ENCODE peak calls at places on chromosomes 7 and 10, in eight cellular contexts. One of them, this sample, is unnamed.

GRCh38 chr7:41570766-41571165 is 132.1 kb downstream of the INHBA start:
- DNase-seq in lung: no peak
- DNase-seq in SK-N-SH: no peak
- DNase-seq in tibial artery: no peak
- DNase-seq in left ventricle myocardium inferior: no peak
- DNase-seq in right cardiac atrium: no peak
- DNase-seq in pancreas: no peak
- DNase-seq in lower lobe of right lung: no peak
- DNase-seq in this sample: no peak

GRCh38 chr10:24344279-24344678 is 135.3 kb downstream of the KIAA1217 start:
- DNase-seq in right cardiac atrium: no peak
- DNase-seq in pancreas: no peak
- DNase-seq in lung: no peak
- DNase-seq in SK-N-SH: peak; percentile 8
- DNase-seq in tibial artery: no peak
- DNase-seq in lower lobe of right lung: no peak
- DNase-seq in left ventricle myocardium inferior: no peak
- DNase-seq in this sample: no peak

GRCh38 chr10:43202224-43202656 is 64.0 kb downstream of the CSGALNACT2 start:
- DNase-seq in lung: peak; percentile 61
- DNase-seq in left ventricle myocardium inferior: no peak
- DNase-seq in SK-N-SH: peak; percentile 36
- DNase-seq in tibial artery: peak; percentile 21
- DNase-seq in pancreas: peak; percentile 79
- DNase-seq in right cardiac atrium: peak; percentile 49
- DNase-seq in lower lobe of right lung: peak; percentile 72
- DNase-seq in this sample: peak; percentile 63

GRCh38 chr7:105589221-105590077 is 8.2 kb upstream of the EFCAB10 start:
- DNase-seq in lower lobe of right lung: no peak
- DNase-seq in pancreas: no peak
- DNase-seq in tibial artery: peak; percentile 53
- DNase-seq in right cardiac atrium: peak; percentile 52
- DNase-seq in SK-N-SH: peak; percentile 88
- DNase-seq in lung: peak; percentile 40
- DNase-seq in left ventricle myocardium inferior: peak; percentile 16
- DNase-seq in this sample: peak; percentile 70

GRCh38 chr10:62352356-62352963 is 21.7 kb upstream of the ZNF365 start:
- DNase-seq in lung: no peak
- DNase-seq in SK-N-SH: no peak
- DNase-seq in lower lobe of right lung: no peak
- DNase-seq in left ventricle myocardium inferior: no peak
- DNase-seq in pancreas: no peak
- DNase-seq in tibial artery: no peak
- DNase-seq in right cardiac atrium: no peak
- DNase-seq in this sample: no peak

GRCh38 chr10:112842832-112843360 is 107.2 kb upstream of the TCF7L2 start:
- DNase-seq in right cardiac atrium: no peak
- DNase-seq in left ventricle myocardium inferior: no peak
- DNase-seq in tibial artery: no peak
- DNase-seq in SK-N-SH: peak; percentile 44
- DNase-seq in lung: no peak
- DNase-seq in pancreas: no peak
- DNase-seq in lower lobe of right lung: no peak
- DNase-seq in this sample: no peak

GRCh38 chr10:8039323-8039922 is 15.1 kb upstream of the GATA3 start:
- DNase-seq in lower lobe of right lung: no peak
- DNase-seq in pancreas: no peak
- DNase-seq in left ventricle myocardium inferior: no peak
- DNase-seq in right cardiac atrium: no peak
- DNase-seq in lung: no peak
- DNase-seq in tibial artery: no peak
- DNase-seq in SK-N-SH: no peak
- DNase-seq in this sample: no peak

GRCh38 chr10:63286754-63287264 is 153.7 kb downstream of the NRBF2 start:
- DNase-seq in right cardiac atrium: no peak
- DNase-seq in SK-N-SH: no peak
- DNase-seq in pancreas: no peak
- DNase-seq in lung: no peak
- DNase-seq in lower lobe of right lung: no peak
- DNase-seq in left ventricle myocardium inferior: no peak
- DNase-seq in tibial artery: no peak
- DNase-seq in this sample: no peak

GRCh38 chr10:119320981-119321380 is 113.6 kb downstream of the GRK5 start:
- DNase-seq in left ventricle myocardium inferior: no peak
- DNase-seq in right cardiac atrium: no peak
- DNase-seq in pancreas: no peak
- DNase-seq in lung: no peak
- DNase-seq in SK-N-SH: no peak
- DNase-seq in tibial artery: no peak
- DNase-seq in lower lobe of right lung: no peak
- DNase-seq in this sample: no peak

GRCh38 chr7:99204078-99204477 is 3.8 kb downstream of the KPNA7 start:
- DNase-seq in tibial artery: no peak
- DNase-seq in left ventricle myocardium inferior: no peak
- DNase-seq in pancreas: no peak
- DNase-seq in SK-N-SH: no peak
- DNase-seq in lung: no peak
- DNase-seq in lower lobe of right lung: no peak
- DNase-seq in right cardiac atrium: no peak
- DNase-seq in this sample: no peak

GRCh38 chr7:41451826-41452225 is 251.1 kb downstream of the INHBA start:
- DNase-seq in right cardiac atrium: no peak
- DNase-seq in left ventricle myocardium inferior: no peak
- DNase-seq in pancreas: no peak
- DNase-seq in lung: no peak
- DNase-seq in SK-N-SH: no peak
- DNase-seq in tibial artery: no peak
- DNase-seq in lower lobe of right lung: no peak
- DNase-seq in this sample: no peak

GRCh38 chr10:113228570-113228969 is 278.5 kb downstream of the TCF7L2 start:
- DNase-seq in lower lobe of right lung: no peak
- DNase-seq in left ventricle myocardium inferior: no peak
- DNase-seq in tibial artery: no peak
- DNase-seq in SK-N-SH: no peak
- DNase-seq in lung: no peak
- DNase-seq in right cardiac atrium: no peak
- DNase-seq in pancreas: no peak
- DNase-seq in this sample: no peak

GRCh38 chr7:119900996-119901395 is 372.0 kb upstream of the KCND2 start:
- DNase-seq in SK-N-SH: no peak
- DNase-seq in right cardiac atrium: no peak
- DNase-seq in tibial artery: no peak
- DNase-seq in left ventricle myocardium inferior: no peak
- DNase-seq in pancreas: no peak
- DNase-seq in lung: no peak
- DNase-seq in lower lobe of right lung: no peak
- DNase-seq in this sample: no peak

GRCh38 chr7:134899729-134900128 is 86.6 kb upstream of the AGBL3 start:
- DNase-seq in pancreas: no peak
- DNase-seq in right cardiac atrium: no peak
- DNase-seq in left ventricle myocardium inferior: no peak
- DNase-seq in lower lobe of right lung: no peak
- DNase-seq in tibial artery: no peak
- DNase-seq in lung: no peak
- DNase-seq in SK-N-SH: no peak
- DNase-seq in this sample: no peak

GRCh38 chr7:104225441-104225840 is 17.6 kb upstream of the ORC5 start:
- DNase-seq in right cardiac atrium: no peak
- DNase-seq in tibial artery: no peak
- DNase-seq in left ventricle myocardium inferior: no peak
- DNase-seq in lung: no peak
- DNase-seq in lower lobe of right lung: no peak
- DNase-seq in SK-N-SH: no peak
- DNase-seq in pancreas: no peak
- DNase-seq in this sample: no peak

GRCh38 chr7:102836206-102836938 is 76.4 kb upstream of the LRRC17 start:
- DNase-seq in right cardiac atrium: no peak
- DNase-seq in lung: no peak
- DNase-seq in left ventricle myocardium inferior: no peak
- DNase-seq in pancreas: no peak
- DNase-seq in tibial artery: no peak
- DNase-seq in SK-N-SH: no peak
- DNase-seq in lower lobe of right lung: no peak
- DNase-seq in this sample: no peak

GRCh38 chr10:114682121-114682520 is 24.0 kb upstream of the ABLIM1 start:
- DNase-seq in right cardiac atrium: no peak
- DNase-seq in lower lobe of right lung: no peak
- DNase-seq in lung: no peak
- DNase-seq in SK-N-SH: no peak
- DNase-seq in tibial artery: no peak
- DNase-seq in pancreas: no peak
- DNase-seq in left ventricle myocardium inferior: no peak
- DNase-seq in this sample: no peak
- H3K4me1 ChIP-seq in right cardiac atrium: peaks cover 3% of the 10 kb centered on the region
- H3K4me1 ChIP-seq in lower lobe of right lung: peaks cover 54% of the 10 kb centered on the region
- H3K4me1 ChIP-seq in lung: peaks cover 15% of the 10 kb centered on the region
- H3K4me1 ChIP-seq in SK-N-SH: peaks cover 37% of the 10 kb centered on the region
- H3K4me1 ChIP-seq in tibial artery: peaks cover 33% of the 10 kb centered on the region
- H3K4me1 ChIP-seq in pancreas: peaks cover 32% of the 10 kb centered on the region
- H3K4me1 ChIP-seq in left ventricle myocardium inferior: peaks cover 98% of the 10 kb centered on the region
- H3K4me1 ChIP-seq in this sample: peaks cover 33% of the 10 kb centered on the region

GRCh38 chr10:69806266-69806665 is 4.6 kb downstream of the COL13A1 start:
- DNase-seq in pancreas: no peak
- DNase-seq in right cardiac atrium: no peak
- DNase-seq in left ventricle myocardium inferior: no peak
- DNase-seq in lung: no peak
- DNase-seq in tibial artery: no peak
- DNase-seq in SK-N-SH: no peak
- DNase-seq in lower lobe of right lung: no peak
- DNase-seq in this sample: no peak
- H3K4me1 ChIP-seq in pancreas: peaks cover 8% of the 10 kb centered on the region
- H3K4me1 ChIP-seq in right cardiac atrium: peaks cover 2% of the 10 kb centered on the region
- H3K4me1 ChIP-seq in left ventricle myocardium inferior: peaks cover 19% of the 10 kb centered on the region
- H3K4me1 ChIP-seq in lung: peaks cover 10% of the 10 kb centered on the region
- H3K4me1 ChIP-seq in tibial artery: peaks cover 32% of the 10 kb centered on the region
- H3K4me1 ChIP-seq in SK-N-SH: peaks cover 22% of the 10 kb centered on the region
- H3K4me1 ChIP-seq in lower lobe of right lung: peaks cover 16% of the 10 kb centered on the region
- H3K4me1 ChIP-seq in this sample: no peaks in the 10 kb centered on the region

GRCh38 chr10:96714856-96715255 is 5.5 kb downstream of the PIK3AP1 start:
- DNase-seq in tibial artery: no peak
- DNase-seq in pancreas: no peak
- DNase-seq in SK-N-SH: no peak
- DNase-seq in right cardiac atrium: no peak
- DNase-seq in lung: no peak
- DNase-seq in left ventricle myocardium inferior: no peak
- DNase-seq in lower lobe of right lung: no peak
- DNase-seq in this sample: no peak

GRCh38 chr10:96718304-96718990 is 1.9 kb downstream of the PIK3AP1 start:
- DNase-seq in right cardiac atrium: no peak
- DNase-seq in SK-N-SH: no peak
- DNase-seq in lower lobe of right lung: no peak
- DNase-seq in tibial artery: no peak
- DNase-seq in left ventricle myocardium inferior: no peak
- DNase-seq in lung: no peak
- DNase-seq in pancreas: no peak
- DNase-seq in this sample: no peak

GRCh38 chr10:96719205-96719604 is 1.1 kb downstream of the PIK3AP1 start:
- DNase-seq in tibial artery: no peak
- DNase-seq in lower lobe of right lung: no peak
- DNase-seq in right cardiac atrium: no peak
- DNase-seq in SK-N-SH: no peak
- DNase-seq in pancreas: no peak
- DNase-seq in left ventricle myocardium inferior: no peak
- DNase-seq in lung: no peak
- DNase-seq in this sample: no peak

GRCh38 chr10:96714031-96714590 is 6.2 kb downstream of the PIK3AP1 start:
- DNase-seq in lung: no peak
- DNase-seq in left ventricle myocardium inferior: no peak
- DNase-seq in SK-N-SH: no peak
- DNase-seq in pancreas: no peak
- DNase-seq in tibial artery: no peak
- DNase-seq in lower lobe of right lung: no peak
- DNase-seq in right cardiac atrium: no peak
- DNase-seq in this sample: no peak

GRCh38 chr10:96716396-96716795 is 3.9 kb downstream of the PIK3AP1 start:
- DNase-seq in right cardiac atrium: no peak
- DNase-seq in tibial artery: no peak
- DNase-seq in lower lobe of right lung: no peak
- DNase-seq in lung: no peak
- DNase-seq in left ventricle myocardium inferior: no peak
- DNase-seq in pancreas: no peak
- DNase-seq in SK-N-SH: no peak
- DNase-seq in this sample: no peak
- H3K4me1 ChIP-seq in right cardiac atrium: no peaks in the 10 kb centered on the region
- H3K4me1 ChIP-seq in tibial artery: peaks cover 14% of the 10 kb centered on the region
- H3K4me1 ChIP-seq in lower lobe of right lung: peaks cover 11% of the 10 kb centered on the region
- H3K4me1 ChIP-seq in lung: peaks cover 9% of the 10 kb centered on the region
- H3K4me1 ChIP-seq in left ventricle myocardium inferior: peaks cover 14% of the 10 kb centered on the region
- H3K4me1 ChIP-seq in pancreas: peaks cover 29% of the 10 kb centered on the region
- H3K4me1 ChIP-seq in SK-N-SH: peaks cover 8% of the 10 kb centered on the region
- H3K4me1 ChIP-seq in this sample: no peaks in the 10 kb centered on the region

GRCh38 chr10:96657385-96657784 is 62.9 kb downstream of the PIK3AP1 start:
- DNase-seq in left ventricle myocardium inferior: no peak
- DNase-seq in pancreas: no peak
- DNase-seq in lower lobe of right lung: no peak
- DNase-seq in SK-N-SH: no peak
- DNase-seq in lung: no peak
- DNase-seq in tibial artery: no peak
- DNase-seq in right cardiac atrium: no peak
- DNase-seq in this sample: no peak
- H3K4me1 ChIP-seq in left ventricle myocardium inferior: peaks cover 15% of the 10 kb centered on the region
- H3K4me1 ChIP-seq in pancreas: peaks cover 12% of the 10 kb centered on the region
- H3K4me1 ChIP-seq in lower lobe of right lung: peaks cover 20% of the 10 kb centered on the region
- H3K4me1 ChIP-seq in SK-N-SH: no peaks in the 10 kb centered on the region
- H3K4me1 ChIP-seq in lung: no peaks in the 10 kb centered on the region
- H3K4me1 ChIP-seq in tibial artery: no peaks in the 10 kb centered on the region
- H3K4me1 ChIP-seq in right cardiac atrium: peaks cover 4% of the 10 kb centered on the region
- H3K4me1 ChIP-seq in this sample: no peaks in the 10 kb centered on the region

GRCh38 chr7:133294234-133294633 is 41.4 kb downstream of the EXOC4 start:
- DNase-seq in pancreas: no peak
- DNase-seq in lower lobe of right lung: no peak
- DNase-seq in SK-N-SH: peak; percentile 15
- DNase-seq in left ventricle myocardium inferior: no peak
- DNase-seq in tibial artery: no peak
- DNase-seq in right cardiac atrium: no peak
- DNase-seq in lung: no peak
- DNase-seq in this sample: no peak

GRCh38 chr7:133298080-133298479 is 45.2 kb downstream of the EXOC4 start:
- DNase-seq in lower lobe of right lung: no peak
- DNase-seq in left ventricle myocardium inferior: no peak
- DNase-seq in SK-N-SH: no peak
- DNase-seq in right cardiac atrium: no peak
- DNase-seq in pancreas: no peak
- DNase-seq in tibial artery: no peak
- DNase-seq in lung: no peak
- DNase-seq in this sample: no peak

GRCh38 chr7:133297093-133297492 is 44.2 kb downstream of the EXOC4 start:
- DNase-seq in lower lobe of right lung: no peak
- DNase-seq in tibial artery: no peak
- DNase-seq in SK-N-SH: no peak
- DNase-seq in lung: no peak
- DNase-seq in right cardiac atrium: no peak
- DNase-seq in pancreas: no peak
- DNase-seq in left ventricle myocardium inferior: no peak
- DNase-seq in this sample: no peak

GRCh38 chr7:133293390-133294110 is 40.7 kb downstream of the EXOC4 start:
- DNase-seq in lower lobe of right lung: no peak
- DNase-seq in lung: no peak
- DNase-seq in tibial artery: no peak
- DNase-seq in left ventricle myocardium inferior: no peak
- DNase-seq in SK-N-SH: peak; percentile 30
- DNase-seq in pancreas: no peak
- DNase-seq in right cardiac atrium: no peak
- DNase-seq in this sample: no peak

GRCh38 chr7:133295484-133295883 is 42.6 kb downstream of the EXOC4 start:
- DNase-seq in tibial artery: no peak
- DNase-seq in right cardiac atrium: no peak
- DNase-seq in left ventricle myocardium inferior: no peak
- DNase-seq in pancreas: no peak
- DNase-seq in SK-N-SH: no peak
- DNase-seq in lower lobe of right lung: no peak
- DNase-seq in lung: no peak
- DNase-seq in this sample: no peak
- H3K4me1 ChIP-seq in tibial artery: peaks cover 4% of the 10 kb centered on the region
- H3K4me1 ChIP-seq in right cardiac atrium: no peaks in the 10 kb centered on the region
- H3K4me1 ChIP-seq in left ventricle myocardium inferior: peaks cover 43% of the 10 kb centered on the region
- H3K4me1 ChIP-seq in pancreas: peaks cover 14% of the 10 kb centered on the region
- H3K4me1 ChIP-seq in SK-N-SH: peaks cover 55% of the 10 kb centered on the region
- H3K4me1 ChIP-seq in lower lobe of right lung: no peaks in the 10 kb centered on the region
- H3K4me1 ChIP-seq in lung: no peaks in the 10 kb centered on the region
- H3K4me1 ChIP-seq in this sample: no peaks in the 10 kb centered on the region